ENCODE peak calls at places on chromosomes 12 and 14, in nine cellular contexts. D is RWPE1, B is SK-N-SH, X is HepG2, I is lower leg skin, Z is PC-3, N is adrenal gland, H is GM12878, U is WTC11. Q is an unnamed sample.
A peak's percentile ranks its signal among the peaks of the same experiment; 100 is the strongest.

GRCh38 chr12:90978117-90978770 is 23.3 kb upstream of the CCER1 start:
- DNase-seq in D (peak; percentile 36), B (peak; percentile 32), X (peak; percentile 16), I (no peak), Z (peak; percentile 81), N (no peak), H (peak; percentile 11), U (no peak), Q (no peak)

GRCh38 chr12:76346798-76347420 is 1.3 kb downstream of the BBS10 start:
- DNase-seq in D (peak; percentile 35), B (peak; percentile 29), X (peak; percentile 50), I (peak; percentile 41), Z (peak; percentile 70), N (peak; percentile 49), H (peak; percentile 25), U (no peak), Q (no peak)

GRCh38 chr12:28759334-28759733 is 389.7 kb upstream of the FAR2 start:
- DNase-seq in D (peak; percentile 33), B (no peak), X (peak; percentile 5), I (no peak), Z (peak; percentile 100), N (no peak), H (no peak), U (peak; percentile 33), Q (no peak)

GRCh38 chr12:91210577-91210976 is 28.0 kb upstream of the DCN start:
- DNase-seq in D (no peak), B (no peak), X (no peak), I (no peak), Z (no peak), N (no peak), H (no peak), U (no peak), Q (no peak)

GRCh38 chr12:119593578-119594398 is at the start of gene TMEM233:
- DNase-seq in D (no peak), B (peak; percentile 67), X (no peak), I (no peak), Z (no peak), N (no peak), H (no peak), U (peak; percentile 53), Q (no peak)

GRCh38 chr14:102927346-102927877 is 4.9 kb downstream of the AMN start:
- DNase-seq in D (peak; percentile 60), B (no peak), X (no peak), I (peak; percentile 36), Z (peak; percentile 33), N (no peak), H (no peak), U (no peak), Q (no peak)

GRCh38 chr12:10190558-10191388 is 11.9 kb downstream of the TMEM52B start:
- DNase-seq in D (peak; percentile 64), B (peak; percentile 60), X (peak; percentile 40), I (peak; percentile 44), Z (peak; percentile 82), N (peak; percentile 70), H (no peak), U (peak; percentile 48), Q (peak; percentile 79)

GRCh38 chr14:102182901-102183619 is 43.4 kb downstream of the WDR20 start:
- DNase-seq in D (no peak), B (no peak), X (no peak), I (no peak), Z (no peak), N (no peak), H (no peak), U (no peak), Q (peak; percentile 8)

GRCh38 chr12:70664463-70664862 is 27.2 kb upstream of the PTPRB start:
- DNase-seq in D (no peak), B (peak; percentile 6), X (no peak), I (no peak), Z (no peak), N (no peak), H (no peak), U (peak; percentile 23), Q (no peak)

GRCh38 chr12:119744900-119745606 is 77.1 kb downstream of the PRKAB1 start:
- DNase-seq in D (no peak), B (no peak), X (no peak), I (no peak), Z (no peak), N (no peak), H (no peak), U (no peak), Q (no peak)

GRCh38 chr14:85234626-85235025 is 295.3 kb upstream of the FLRT2 start:
- DNase-seq in D (peak; percentile 50), B (no peak), X (no peak), I (no peak), Z (peak; percentile 44), N (no peak), H (no peak), U (no peak), Q (no peak)

GRCh38 chr14:29085546-29085945 is 319.0 kb downstream of the FOXG1 start:
- DNase-seq in D (peak; percentile 5), B (peak; percentile 0), X (peak; percentile 39), I (no peak), Z (peak; percentile 41), N (no peak), H (no peak), U (no peak), Q (no peak)

GRCh38 chr14:72515779-72516770 is 377.8 kb downstream of the DPF3 start:
- DNase-seq in D (no peak), B (no peak), X (no peak), I (no peak), Z (peak; percentile 60), N (no peak), H (no peak), U (no peak), Q (no peak)

GRCh38 chr14:103886304-103887169 is 39.2 kb upstream of the PPP1R13B start:
- DNase-seq in D (no peak), B (no peak), X (peak; percentile 76), I (no peak), Z (no peak), N (no peak), H (no peak), U (peak; percentile 53), Q (no peak)

GRCh38 chr12:43113153-43113552 is 438.9 kb downstream of the ADAMTS20 start:
- DNase-seq in D (no peak), B (peak; percentile 1), X (no peak), I (no peak), Z (no peak), N (no peak), H (no peak), U (no peak), Q (no peak)

GRCh38 chr12:87270894-87271293 is 758.3 kb downstream of the C12orf50 start:
- DNase-seq in D (no peak), B (no peak), X (no peak), I (no peak), Z (peak; percentile 52), N (no peak), H (no peak), U (no peak), Q (no peak)

DNA sequence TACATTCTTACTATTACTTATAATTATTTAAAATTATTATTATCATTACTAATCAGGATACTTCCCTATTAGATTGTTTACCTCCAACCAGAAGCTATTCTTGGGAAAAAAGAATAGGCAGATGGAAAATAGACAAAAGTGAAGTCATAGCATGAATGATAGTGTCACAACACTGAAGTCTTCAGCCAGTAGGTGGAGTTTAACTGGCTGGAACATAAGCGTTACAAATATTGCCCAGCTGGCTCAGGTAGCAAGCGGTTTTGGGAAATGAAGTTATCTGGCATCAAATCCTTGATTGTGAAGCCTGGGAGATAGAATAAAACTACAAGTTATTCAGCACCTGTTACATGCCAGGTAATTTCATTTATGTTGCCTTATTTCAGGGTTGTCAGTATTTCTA is 762.9 kb downstream of the C12orf50 start:
- DNase-seq in D (no peak), B (no peak), X (peak; percentile 1), I (no peak), Z (peak; percentile 44), N (no peak), H (no peak), U (no peak), Q (no peak)
- TF ChIP-seq CTCF in D (no peak), B (peak; percentile 20), X (no peak), I (no peak), Z (peak; percentile 55), N (no peak), H (peak; percentile 16), U (no peak), Q (no peak)

DNA sequence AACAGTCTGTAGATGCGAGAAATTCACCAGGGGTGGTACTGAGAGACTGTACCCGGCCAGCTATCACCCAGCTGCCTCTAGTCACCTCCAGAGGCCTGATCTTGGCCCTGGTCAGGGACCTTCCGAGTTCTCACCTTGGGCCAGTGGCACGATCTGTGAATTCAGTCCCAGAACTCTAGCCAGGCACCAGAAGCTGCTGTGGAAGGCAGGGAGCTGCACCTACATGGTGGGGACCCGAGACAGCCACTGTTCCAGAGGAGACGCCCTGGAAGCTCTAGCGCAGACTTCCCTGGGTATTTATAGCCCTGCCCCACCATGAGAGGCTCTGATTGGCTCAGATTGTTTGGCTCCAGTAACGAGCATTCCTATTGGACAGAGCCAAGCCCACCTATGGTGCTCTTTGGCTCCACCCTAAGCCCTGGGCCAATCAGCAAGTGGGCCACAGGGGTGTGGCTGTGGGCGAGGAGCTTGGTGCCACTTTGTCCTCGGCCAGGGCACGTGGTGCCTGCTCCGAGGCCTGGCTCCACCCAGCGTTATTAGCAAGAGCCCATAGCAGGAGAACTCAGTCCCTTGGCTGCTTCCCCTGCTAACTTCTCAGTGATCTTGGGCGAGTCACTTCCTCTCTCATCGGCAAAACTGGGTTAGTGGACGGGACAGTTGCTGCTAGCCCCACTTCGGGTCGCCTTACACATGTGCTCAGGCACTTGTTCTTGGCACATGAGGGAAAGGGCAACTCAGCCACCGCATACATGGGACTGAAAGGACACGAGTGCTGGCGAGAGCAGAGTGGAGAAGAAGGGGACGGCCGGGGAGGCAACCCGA is 89.0 kb upstream of the BCL11B start:
- DNase-seq in D (peak; percentile 34), B (peak; percentile 46), X (peak; percentile 6), I (no peak), Z (peak; percentile 15), N (no peak), H (no peak), U (no peak), Q (no peak)
- TF ChIP-seq CTCF in D (no peak), B (no peak), X (no peak), I (no peak), Z (no peak), N (no peak), H (no peak), U (no peak), Q (no peak)

GRCh38 chr12:40749863-40750262 is 57.6 kb downstream of the CNTN1 start:
- DNase-seq in D (no peak), B (no peak), X (no peak), I (no peak), Z (no peak), N (no peak), H (no peak), U (no peak), Q (no peak)

GRCh38 chr12:40745386-40745785 is 53.1 kb downstream of the CNTN1 start:
- DNase-seq in D (no peak), B (no peak), X (no peak), I (no peak), Z (peak; percentile 10), N (no peak), H (no peak), U (no peak), Q (no peak)
- TF ChIP-seq CTCF in D (no peak), B (peak; percentile 21), X (no peak), I (no peak), Z (no peak), N (no peak), H (no peak), U (no peak), Q (no peak)

DNA sequence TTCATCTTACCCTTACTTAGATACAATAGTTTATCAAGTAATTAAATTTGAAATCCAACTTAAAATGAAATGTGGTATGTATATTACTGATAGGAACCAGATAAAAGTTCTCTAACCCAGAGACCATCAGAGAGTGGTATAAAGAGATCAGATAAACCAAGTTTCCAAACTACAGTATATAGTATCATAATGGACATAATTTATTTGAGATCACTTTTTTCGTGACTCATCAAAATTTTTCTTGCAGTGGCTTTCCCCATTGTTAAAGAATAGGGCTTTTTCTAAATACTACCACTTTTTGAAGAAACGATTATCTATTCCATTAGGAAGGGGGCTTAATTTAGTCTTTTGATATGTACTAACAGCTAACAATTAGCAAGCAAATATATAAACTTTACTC is 15.2 kb upstream of the HSPA2 start:
- DNase-seq in D (no peak), B (no peak), X (no peak), I (no peak), Z (no peak), N (no peak), H (no peak), U (no peak), Q (no peak)
- TF ChIP-seq CTCF in D (no peak), B (no peak), X (no peak), I (no peak), Z (no peak), N (no peak), H (no peak), U (no peak), Q (no peak)

Q was measured in sigmoid colon.